ENCODE peak calls at places on chromosomes 13 and 19, in five cellular contexts. J is tibial nerve; G is aorta; Z is CD8-positive, alpha-beta T cell; U is heart right ventricle. H is an unnamed sample.

GRCh38 chr19:42322305-42322704 is 3.1 kb upstream of the MEGF8 start:
- DNase-seq in J (no peak), G (no peak), Z (no peak), U (no peak), H (no peak)

GRCh38 chr13:113638806-113639205 is 19.2 kb downstream of the ATP4B start:
- DNase-seq in J (no peak), G (no peak), Z (no peak), U (no peak), H (no peak)

GRCh38 chr13:89951341-89951740 is 1396.1 kb upstream of the MIR17HG start:
- DNase-seq in J (no peak), G (no peak), Z (no peak), U (no peak), H (no peak)

GRCh38 chr13:112434032-112434431 is 57.9 kb downstream of the SPACA7 start:
- DNase-seq in J (no peak), G (no peak), Z (no peak), U (no peak), H (peak; percentile 54)

GRCh38 chr13:46126552-46127171 is 21.8 kb upstream of the CPB2 start:
- DNase-seq in J (peak; percentile 62), G (peak; percentile 56), Z (peak; percentile 45), U (peak; percentile 58), H (peak; percentile 29)

GRCh38 chr19:29811125-29812079 is at the start of gene CCNE1:
- DNase-seq in J (peak; percentile 91), G (peak; percentile 96), Z (peak; percentile 84), U (peak; percentile 97), H (peak; percentile 93)

GRCh38 chr19:47310819-47311218 is 1.2 kb downstream of the C5AR1 start:
- DNase-seq in J (no peak), G (peak; percentile 74), Z (no peak), U (peak; percentile 42), H (no peak)

GRCh38 chr13:101492251-101492910 is 39.9 kb downstream of the ITGBL1 start:
- DNase-seq in J (no peak), G (no peak), Z (no peak), U (no peak), H (no peak)

GRCh38 chr19:44142014-44142523 is 715 bp downstream of the ZNF234 start:
- DNase-seq in J (no peak), G (peak; percentile 45), Z (no peak), U (no peak), H (no peak)

GRCh38 chr19:42281175-42282035 is 12.4 kb downstream of the CIC start:
- DNase-seq in J (no peak), G (peak; percentile 82), Z (no peak), U (peak; percentile 73), H (peak; percentile 67)

GRCh38 chr13:114222461-114222968 is 12.2 kb upstream of the CDC16 start:
- DNase-seq in J (peak; percentile 20), G (peak; percentile 63), Z (no peak), U (peak; percentile 24), H (no peak)

GRCh38 chr13:48590141-48590863 is 57.4 kb upstream of the RCBTB2 start:
- DNase-seq in J (no peak), G (no peak), Z (no peak), U (no peak), H (no peak)

GRCh38 chr13:35471466-35472307 is 4.8 kb downstream of the MAB21L1 start:
- DNase-seq in J (no peak), G (no peak), Z (no peak), U (no peak), H (no peak)

GRCh38 chr19:48390188-48391099 is 907 bp downstream of the KDELR1 start:
- DNase-seq in J (peak; percentile 40), G (peak; percentile 78), Z (peak; percentile 34), U (peak; percentile 74), H (peak; percentile 82)

GRCh38 chr19:32222594-32222993 is 122.8 kb upstream of the ZNF507 start:
- DNase-seq in J (no peak), G (no peak), Z (no peak), U (no peak), H (no peak)

GRCh38 chr13:72726721-72727416 is 560 bp downstream of the MZT1 start:
- DNase-seq in J (no peak), G (peak; percentile 64), Z (no peak), U (peak; percentile 49), H (peak; percentile 52)

GRCh38 chr13:114087430-114087829 is 45.0 kb downstream of the RASA3 start:
- DNase-seq in J (no peak), G (no peak), Z (no peak), U (no peak), H (no peak)

GRCh38 chr13:111476197-111476596 is 155.8 kb downstream of the TEX29 start:
- DNase-seq in J (no peak), G (no peak), Z (no peak), U (no peak), H (peak; percentile 42)

GRCh38 chr13:44051923-44052322 is 172.2 kb downstream of the LACC1 start:
- DNase-seq in J (no peak), G (no peak), Z (no peak), U (no peak), H (no peak)

GRCh38 chr19:47741544-47742125 is 3.7 kb upstream of the NOP53 start:
- DNase-seq in J (no peak), G (no peak), Z (no peak), U (no peak), H (no peak)

GRCh38 chr19:28012361-28012760 is 1200.6 kb downstream of the UQCRFS1 start:
- DNase-seq in J (no peak), G (no peak), Z (no peak), U (no peak), H (no peak)

GRCh38 chr19:40262422-40262821 is 22.7 kb downstream of the AKT2 start:
- DNase-seq in J (no peak), G (no peak), Z (no peak), U (no peak), H (no peak)

GRCh38 chr13:40094056-40094455 is 438.6 kb downstream of the COG6 start:
- DNase-seq in J (no peak), G (no peak), Z (no peak), U (no peak), H (no peak)

GRCh38 chr13:52961196-52961845 is 67.3 kb upstream of the OLFM4 start:
- DNase-seq in J (no peak), G (no peak), Z (no peak), U (no peak), H (no peak)

GRCh38 chr13:67138937-67139336 is 91.2 kb downstream of the PCDH9 start:
- DNase-seq in J (no peak), G (no peak), Z (no peak), U (no peak), H (no peak)

GRCh38 chr13:84574851-84575250 is 692.6 kb upstream of the SLITRK1 start:
- DNase-seq in J (no peak), G (no peak), Z (no peak), U (no peak), H (no peak)

GRCh38 chr19:31289976-31290375 is 59.3 kb downstream of the TSHZ3 start:
- DNase-seq in J (no peak), G (no peak), Z (no peak), U (no peak), H (no peak)

GRCh38 chr19:55080915-55081772 is 5.5 kb downstream of the EPS8L1 start:
- DNase-seq in J (peak; percentile 45), G (peak; percentile 89), Z (peak; percentile 86), U (peak; percentile 82), H (peak; percentile 65)

GRCh38 chr19:55079400-55080038 is 3.9 kb downstream of the EPS8L1 start:
- DNase-seq in J (no peak), G (no peak), Z (no peak), U (no peak), H (no peak)

GRCh38 chr19:55081773-55082022 is 6.0 kb downstream of the EPS8L1 start:
- DNase-seq in J (no peak), G (no peak), Z (no peak), U (no peak), H (no peak)

GRCh38 chr19:55078996-55079395 is 3.3 kb downstream of the EPS8L1 start:
- DNase-seq in J (no peak), G (no peak), Z (no peak), U (no peak), H (no peak)

DNA sequence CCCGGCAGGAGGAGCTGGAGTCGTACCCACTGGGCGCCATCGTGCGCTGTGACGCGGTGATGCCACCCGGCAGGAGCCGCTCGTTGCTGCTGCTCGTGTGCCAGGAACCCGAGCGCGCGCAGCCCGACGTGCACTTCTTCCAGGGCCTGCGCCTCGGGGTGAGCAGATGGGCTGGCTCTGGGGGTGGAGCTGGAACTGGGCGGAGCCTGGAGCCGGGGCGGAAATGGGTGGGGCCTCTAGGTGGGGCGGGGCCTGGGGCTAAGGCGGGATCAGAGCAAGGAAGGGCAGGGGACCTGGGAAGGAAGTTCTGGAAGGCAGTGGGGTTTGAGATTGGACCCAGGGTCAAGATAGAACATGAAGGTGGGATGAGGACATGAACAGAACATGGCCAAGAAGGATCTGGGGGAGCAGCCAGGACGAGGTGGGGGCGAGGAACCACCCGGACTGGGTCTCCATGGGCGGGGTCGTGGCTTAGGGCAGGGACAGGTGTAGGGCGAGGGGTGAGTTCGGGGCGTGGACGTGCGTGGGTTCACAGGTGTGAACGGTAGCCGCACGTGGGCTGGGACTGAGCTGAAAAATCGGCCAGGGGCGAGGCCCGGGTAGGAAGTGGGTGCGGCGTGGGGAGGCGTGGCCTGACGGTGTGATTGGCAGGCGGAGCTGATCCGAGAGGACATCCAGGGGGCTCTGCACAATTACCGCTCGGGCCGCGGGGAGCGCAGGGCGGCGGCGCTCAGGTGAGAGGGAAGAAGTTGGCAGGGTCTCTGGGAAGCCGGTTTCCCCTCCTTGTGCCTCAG is 4.6 kb downstream of the EPS8L1 start:
- DNase-seq in J (no peak), G (peak; percentile 78), Z (peak; percentile 36), U (peak; percentile 75), H (no peak)
- H3K27ac ChIP-seq in J (no peak overlapping the region), G (no peak overlapping the region), Z (no peak overlapping the region), U (no peak overlapping the region), H (no peak overlapping the region)

DNA sequence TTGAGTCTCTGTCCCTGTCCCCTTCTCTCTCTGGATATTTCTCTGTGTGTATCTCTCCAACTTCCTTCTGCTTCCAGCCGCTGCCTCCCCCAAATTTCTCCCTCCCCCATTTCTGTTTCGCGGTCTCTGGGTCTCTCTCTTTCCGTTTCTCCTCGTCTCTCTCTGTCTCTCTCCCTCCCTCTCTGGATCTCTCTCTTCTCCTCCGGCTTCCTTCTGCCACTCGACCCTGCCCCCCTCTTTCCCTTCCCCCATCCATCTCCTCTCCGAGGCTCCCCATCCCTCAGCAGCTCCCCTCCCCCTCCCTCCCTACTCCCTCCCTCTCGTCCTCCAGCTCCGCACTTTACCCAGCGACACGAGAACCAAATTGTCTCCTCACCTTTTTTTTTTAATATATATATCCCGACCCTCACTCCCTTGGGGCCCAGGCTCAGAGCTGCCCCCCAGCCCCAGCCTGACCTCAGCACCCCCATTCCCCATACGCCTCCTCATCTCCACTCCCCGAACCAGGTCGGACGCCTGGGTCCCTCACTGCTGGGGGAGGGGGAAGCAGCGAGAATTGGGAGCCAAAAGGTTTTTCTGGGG is 3.5 kb upstream of the CACNG8 start:
- DNase-seq in J (no peak), G (no peak), Z (no peak), U (no peak), H (no peak)
- H3K27me3 ChIP-seq in J (no peaks in the 10 kb centered on the region), G (peaks cover 3% of the 10 kb centered on the region), Z (peaks cover 30% of the 10 kb centered on the region), U (peaks cover 94% of the 10 kb centered on the region), H (peaks cover 61% of the 10 kb centered on the region)

DNA sequence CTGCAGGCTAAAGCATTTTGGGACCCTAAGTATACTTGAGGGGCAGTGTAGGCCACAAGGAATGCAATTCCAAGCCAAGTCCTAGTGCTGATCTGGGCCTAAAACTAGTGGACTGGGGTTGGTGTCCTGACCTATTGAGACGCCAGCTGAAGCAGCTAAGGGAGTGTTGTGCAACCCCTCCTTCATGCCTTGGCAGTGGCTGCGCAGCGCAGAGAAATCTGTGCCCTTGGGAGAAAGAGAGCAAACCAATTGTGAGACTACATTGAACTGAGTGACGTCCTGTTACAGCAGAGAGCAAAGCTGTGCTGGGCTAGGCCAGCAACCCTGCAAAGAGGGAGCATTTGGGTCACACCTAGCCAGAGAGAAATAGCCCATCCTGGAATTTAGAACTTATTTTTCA is 2715.0 kb upstream of the PCDH20 start:
- DNase-seq in J (no peak), G (no peak), Z (no peak), U (no peak), H (no peak)
- H3K4me1 ChIP-seq in J (no peaks in the 10 kb centered on the region), G (no peaks in the 10 kb centered on the region), Z (no peaks in the 10 kb centered on the region), U (no peaks in the 10 kb centered on the region), H (no peaks in the 10 kb centered on the region)

GRCh38 chr19:4721196-4721595 is 2.4 kb downstream of the DPP9 start:
- DNase-seq in J (no peak), G (no peak), Z (no peak), U (no peak), H (no peak)
- H3K27ac ChIP-seq in J (no peak overlapping the region), G (no peak overlapping the region), Z (no peak overlapping the region), U (peak overlapping the region; percentile 93), H (no peak overlapping the region)

H was measured in SJSA1.